ENCODE peak calls at places on chromosomes 12 and 14, in six cellular contexts. K is stimulated activated CD8-positive, alpha-beta memory T cell treated with anti-CD3 and anti-CD28 coated beads, Interleukin-12 subunit alpha, Interleukin-12 subunit beta, amount 100 ng/mL, for 1 hour; B is HTR-8/SVneo; N is B cell; L is NCI-H2029 treated with DMSO at 0.1 percent for 48 hours; I is OCI-LY7. E is an unnamed sample.

GRCh38 chr12:28303192-28303591 is 112.9 kb downstream of the CCDC91 start:
- DNase-seq in K (no peak), B (no peak), N (no peak), L (no peak), I (no peak), E (no peak)

GRCh38 chr12:1917172-1918070 is 1.0 kb downstream of the CACNA2D4 start:
- DNase-seq in K (no peak), B (no peak), N (peak), L (no peak), I (no peak), E (no peak)

GRCh38 chr12:124026755-124027745 is 54.0 kb downstream of the ZNF664 start:
- DNase-seq in K (no peak), B (peak), N (no peak), L (no peak), I (no peak), E (peak)

GRCh38 chr12:6294533-6295186 is 15.8 kb upstream of the PLEKHG6 start:
- DNase-seq in K (no peak), B (no peak), N (no peak), L (no peak), I (no peak), E (no peak)

GRCh38 chr14:89578048-89578619 is 161.1 kb upstream of the FOXN3 start:
- DNase-seq in K (no peak), B (no peak), N (no peak), L (no peak), I (no peak), E (no peak)

GRCh38 chr12:80551897-80552296 is 107.9 kb downstream of the PTPRQ start:
- DNase-seq in K (no peak), B (peak), N (no peak), L (no peak), I (no peak), E (peak)

GRCh38 chr14:91143862-91144261 is 30.0 kb downstream of the DGLUCY start:
- DNase-seq in K (no peak), B (no peak), N (no peak), L (peak), I (no peak), E (no peak)

GRCh38 chr12:100823988-100824387 is 29.4 kb downstream of the ANO4 start:
- DNase-seq in K (no peak), B (no peak), N (no peak), L (no peak), I (no peak), E (no peak)

GRCh38 chr12:31874961-31875608 is 84.1 kb upstream of the RESF1 start:
- DNase-seq in K (peak), B (peak), N (peak), L (no peak), I (peak), E (no peak)

GRCh38 chr14:21825147-21825743 is 151.6 kb upstream of the OR4E1 start:
- DNase-seq in K (no peak), B (peak), N (no peak), L (no peak), I (peak), E (peak)

GRCh38 chr12:31324845-31325523 is 966 bp downstream of the SINHCAF start:
- DNase-seq in K (peak), B (no peak), N (peak), L (peak), I (peak), E (peak)

GRCh38 chr12:116890330-116890729 is 9.1 kb upstream of the HRK start:
- DNase-seq in K (no peak), B (no peak), N (no peak), L (no peak), I (no peak), E (no peak)

GRCh38 chr14:36947362-36947761 is 225.0 kb downstream of the SLC25A21 start:
- DNase-seq in K (no peak), B (no peak), N (no peak), L (no peak), I (no peak), E (no peak)

GRCh38 chr12:4116251-4117111 is 157.1 kb upstream of the CCND2 start:
- DNase-seq in K (no peak), B (peak), N (no peak), L (no peak), I (peak), E (no peak)

GRCh38 chr14:69985456-69985855 is 106.2 kb downstream of the SMOC1 start:
- DNase-seq in K (no peak), B (no peak), N (no peak), L (no peak), I (no peak), E (no peak)

GRCh38 chr14:67514203-67514607 is 18.9 kb upstream of the PLEKHH1 start:
- DNase-seq in K (no peak), B (no peak), N (no peak), L (no peak), I (no peak), E (no peak)

E was measured in foreskin melanocyte.